ENCODE peak calls at places on chromosomes 7 and 10, in four cellular contexts. O, Q, C and P are unnamed samples.

GRCh38 chr10:31467791-31468535 is 148.9 kb downstream of the ZEB1 start:
- DNase-seq in O (peak), Q (no peak), C (no peak), P (peak)

GRCh38 chr7:80589561-80590083 is 48.8 kb upstream of the CD36 start:
- DNase-seq in O (no peak), Q (no peak), C (no peak), P (no peak)

GRCh38 chr10:62059424-62059913 is 158.0 kb downstream of the ARID5B start:
- DNase-seq in O (no peak), Q (no peak), C (no peak), P (no peak)

GRCh38 chr7:149398195-149398820 is 62.6 kb downstream of the ZNF777 start:
- DNase-seq in O (no peak), Q (no peak), C (no peak), P (no peak)

GRCh38 chr10:130398090-130398994 is 262.2 kb downstream of the GLRX3 start:
- DNase-seq in O (no peak), Q (no peak), C (no peak), P (no peak)

GRCh38 chr10:13734151-13734550 is 147.4 kb downstream of the PRPF18 start:
- DNase-seq in O (no peak), Q (no peak), C (no peak), P (no peak)

GRCh38 chr10:87864497-87865059 is 1.2 kb downstream of the PTEN start:
- DNase-seq in O (no peak), Q (no peak), C (peak), P (no peak)

GRCh38 chr7:94190599-94191061 is 186.5 kb upstream of the BET1 start:
- DNase-seq in O (no peak), Q (no peak), C (no peak), P (no peak)

GRCh38 chr10:117740696-117741222 is 198.2 kb downstream of the EMX2 start:
- DNase-seq in O (no peak), Q (no peak), C (no peak), P (no peak)

GRCh38 chr10:28479366-28479765 is 53.6 kb upstream of the WAC start:
- DNase-seq in O (no peak), Q (peak), C (peak), P (no peak)

GRCh38 chr10:132631348-132631735 is 93.8 kb downstream of the INPP5A start:
- DNase-seq in O (no peak), Q (no peak), C (no peak), P (no peak)

GRCh38 chr7:116588225-116588624 is 63.4 kb downstream of the CAV1 start:
- DNase-seq in O (no peak), Q (no peak), C (no peak), P (no peak)

GRCh38 chr10:85786401-85786899 is 580.1 kb downstream of the GRID1 start:
- DNase-seq in O (no peak), Q (peak), C (peak), P (no peak)

GRCh38 chr7:134428942-134429341 is 30.0 kb downstream of the AKR1B1 start:
- DNase-seq in O (no peak), Q (no peak), C (no peak), P (no peak)

GRCh38 chr7:100515072-100515532 is 23.9 kb upstream of the AGFG2 start:
- DNase-seq in O (no peak), Q (no peak), C (peak), P (no peak)

GRCh38 chr10:121332829-121333765 is 265.1 kb downstream of the FGFR2 start:
- DNase-seq in O (no peak), Q (no peak), C (no peak), P (no peak)

GRCh38 chr7:38584443-38585210 is 46.5 kb downstream of the AMPH start:
- DNase-seq in O (no peak), Q (no peak), C (no peak), P (no peak)

GRCh38 chr7:13457790-13458189 is 531.7 kb downstream of the ETV1 start:
- DNase-seq in O (no peak), Q (no peak), C (no peak), P (no peak)

GRCh38 chr7:1290262-1291039 is 57.8 kb downstream of the UNCX start:
- DNase-seq in O (no peak), Q (no peak), C (no peak), P (no peak)

GRCh38 chr10:49766484-49766883 is 4.4 kb upstream of the OGDHL start:
- DNase-seq in O (no peak), Q (no peak), C (no peak), P (no peak)

GRCh38 chr10:59830601-59831259 is 75.6 kb downstream of the CCDC6 start:
- DNase-seq in O (peak), Q (peak), C (peak), P (peak)

GRCh38 chr7:51229620-51230323 is 86.8 kb downstream of the COBL start:
- DNase-seq in O (no peak), Q (no peak), C (no peak), P (no peak)

GRCh38 chr10:31554556-31554955 is 235.5 kb downstream of the ZEB1 start:
- DNase-seq in O (no peak), Q (no peak), C (no peak), P (no peak)

GRCh38 chr10:113088194-113088593 is 138.1 kb downstream of the TCF7L2 start:
- DNase-seq in O (no peak), Q (no peak), C (no peak), P (no peak)

GRCh38 chr7:111833461-111833860 is 271.2 kb upstream of the IMMP2L start:
- DNase-seq in O (no peak), Q (no peak), C (no peak), P (no peak)

GRCh38 chr10:95767884-95768556 is 12.1 kb downstream of the ENTPD1 start:
- DNase-seq in O (no peak), Q (no peak), C (no peak), P (no peak)

GRCh38 chr10:75403144-75404022 is 1.8 kb upstream of the ZNF503 start:
- DNase-seq in O (peak), Q (peak), C (no peak), P (no peak)

GRCh38 chr10:12465385-12466136 is 116.2 kb downstream of the CAMK1D start:
- DNase-seq in O (no peak), Q (no peak), C (no peak), P (no peak)

GRCh38 chr10:43665054-43665453 is 16.4 kb upstream of the ZNF32 start:
- DNase-seq in O (no peak), Q (no peak), C (no peak), P (no peak)

GRCh38 chr10:43671659-43672555 is 23.2 kb upstream of the ZNF32 start:
- DNase-seq in O (peak), Q (peak), C (peak), P (peak)

GRCh38 chr10:43667736-43668371 is 19.2 kb upstream of the ZNF32 start:
- DNase-seq in O (no peak), Q (no peak), C (no peak), P (no peak)

GRCh38 chr10:43666551-43666950 is 17.9 kb upstream of the ZNF32 start:
- DNase-seq in O (no peak), Q (no peak), C (no peak), P (no peak)

GRCh38 chr10:43667317-43667731 is 18.6 kb upstream of the ZNF32 start:
- DNase-seq in O (no peak), Q (peak), C (peak), P (no peak)
- TF ChIP-seq SIN3A in O (no peak), Q (no peak), C (no peak), P (no peak)

DNA sequence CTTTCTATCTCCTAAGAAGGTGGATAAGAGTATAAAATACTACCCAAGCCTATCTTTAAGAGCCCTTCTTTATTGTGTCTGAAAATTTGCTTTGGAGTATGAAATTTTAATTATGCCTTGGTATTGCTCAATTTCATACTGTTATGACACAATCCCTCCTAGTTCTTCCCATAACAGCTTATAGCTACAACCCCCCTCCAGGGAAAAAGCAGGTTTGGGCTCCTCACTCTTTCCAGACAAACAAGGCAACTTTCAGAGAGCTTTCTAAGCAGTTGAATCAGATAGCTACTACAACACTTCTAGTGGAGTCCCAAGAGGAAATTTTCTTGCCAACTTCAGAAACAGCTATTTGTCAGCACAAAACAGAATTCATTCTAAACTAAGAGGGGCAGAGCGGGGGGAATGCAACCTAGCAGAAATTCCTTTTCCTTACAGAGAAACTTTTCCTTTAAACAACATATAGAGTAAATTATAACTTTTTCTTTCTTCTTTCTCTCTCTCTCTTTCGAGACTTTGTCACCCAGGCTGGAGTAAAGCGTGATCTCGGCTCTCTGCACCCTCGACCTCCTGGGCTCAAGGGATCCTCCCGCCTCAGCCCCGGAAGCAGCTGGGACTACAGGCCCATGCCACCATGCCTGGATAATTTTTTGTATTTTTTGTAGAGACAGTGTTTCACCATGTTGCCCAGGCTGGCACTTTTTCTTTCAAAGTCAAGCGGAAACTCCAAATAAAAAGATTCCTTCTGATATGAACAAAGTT is 26.0 kb upstream of the JMJD1C start:
- DNase-seq in O (no peak), Q (no peak), C (no peak), P (no peak)
- TF ChIP-seq SIN3A in O (no peak), Q (no peak), C (no peak), P (no peak)

GRCh38 chr10:44168478-44168877 is 216.4 kb downstream of the CXCL12 start:
- DNase-seq in O (no peak), Q (no peak), C (no peak), P (no peak)
- TF ChIP-seq SIN3A in O (no peak), Q (no peak), C (no peak), P (no peak)

GRCh38 chr7:22726849-22727792 is at the start of gene IL6:
- DNase-seq in O (peak), Q (peak), C (peak), P (no peak)
- TF ChIP-seq SIN3A in O (no peak), Q (no peak), C (no peak), P (no peak)